ENCODE peak calls at places on chromosomes 7 and 10, in four cellular contexts. H is body of pancreas; T is CD8-positive, alpha-beta T cell; Q is PC-9. U is an unnamed sample. For H3K36me3 and H3K4me1, the result is how much of the 10 kb centered on the place peaks cover.

GRCh38 chr10:618229-618989 is 71.1 kb downstream of the DIP2C start:
- DNase-seq in Q (no peak), H (peak), T (no peak), U (no peak)

GRCh38 chr7:30029696-30030095 is 1.5 kb downstream of the PLEKHA8 start:
- DNase-seq in Q (no peak), T (no peak), H (peak), U (no peak)

GRCh38 chr7:112140600-112140999 is 65.6 kb downstream of the DOCK4 start:
- DNase-seq in Q (no peak), H (no peak), T (no peak), U (no peak)

GRCh38 chr7:6346581-6346980 is 74.2 kb upstream of the CYTH3 start:
- DNase-seq in H (no peak), T (no peak), Q (no peak), U (no peak)

GRCh38 chr10:3874988-3875841 is 90.2 kb upstream of the KLF6 start:
- DNase-seq in Q (no peak), T (peak), H (no peak), U (peak)

GRCh38 chr10:77346031-77346430 is 291.6 kb downstream of the KCNMA1 start:
- DNase-seq in H (no peak), T (no peak), Q (no peak), U (no peak)

GRCh38 chr10:112080284-112080683 is 103.3 kb downstream of the GPAM start:
- DNase-seq in Q (no peak), H (no peak), T (no peak), U (no peak)

GRCh38 chr10:110141747-110142625 is 65.4 kb upstream of the MXI1 start:
- DNase-seq in Q (no peak), H (peak), T (no peak), U (peak)

GRCh38 chr10:122875843-122876492 is 3.4 kb downstream of the FAM24B start:
- DNase-seq in Q (no peak), T (no peak), H (peak), U (no peak)

GRCh38 chr10:78896169-78896931 is 172.4 kb upstream of the ZMIZ1 start:
- DNase-seq in H (no peak), Q (no peak), T (no peak), U (no peak)

GRCh38 chr10:131982185-131982756 is 548 bp upstream of the BNIP3 start:
- DNase-seq in T (no peak), H (no peak), Q (no peak), U (no peak)

GRCh38 chr10:79084012-79084971 is 15.5 kb downstream of the ZMIZ1 start:
- DNase-seq in H (peak), T (no peak), Q (peak), U (peak)

GRCh38 chr10:103295391-103296044 is 18.6 kb downstream of the INA start:
- DNase-seq in H (no peak), T (no peak), Q (peak), U (no peak)

GRCh38 chr7:46933596-46933995 is 648.3 kb downstream of the TNS3 start:
- DNase-seq in H (no peak), T (no peak), Q (peak), U (no peak)

GRCh38 chr7:22364023-22364422 is 7.1 kb upstream of the RAPGEF5 start:
- DNase-seq in Q (no peak), H (no peak), T (no peak), U (no peak)

GRCh38 chr7:99829520-99830160 is 1.8 kb downstream of the CYP3A43 start:
- DNase-seq in T (no peak), Q (peak), H (peak), U (no peak)

GRCh38 chr7:107622429-107622828 is 38.2 kb upstream of the SLC26A4 start:
- DNase-seq in Q (peak), H (no peak), T (no peak), U (no peak)

GRCh38 chr10:22681783-22682183 is 32.6 kb downstream of the PIP4K2A start:
- DNase-seq in T (peak), H (peak), Q (peak), U (no peak)

GRCh38 chr7:8084772-8085171 is 116.2 kb downstream of the GLCCI1 start:
- DNase-seq in T (no peak), H (no peak), Q (no peak), U (no peak)

GRCh38 chr10:100837300-100837699 is 75.5 kb upstream of the SLF2 start:
- DNase-seq in T (no peak), H (no peak), Q (no peak), U (no peak)

GRCh38 chr7:137935849-137936508 is 65.9 kb downstream of the CREB3L2 start:
- DNase-seq in T (no peak), H (no peak), Q (no peak), U (no peak)

GRCh38 chr10:63719174-63719856 is 198.1 kb downstream of the REEP3 start:
- DNase-seq in T (no peak), Q (no peak), H (no peak), U (no peak)

GRCh38 chr10:49359349-49360231 is 36.3 kb downstream of the DRGX start:
- DNase-seq in T (no peak), H (no peak), Q (no peak), U (peak)

GRCh38 chr7:102320181-102320580 is 33.5 kb downstream of the SH2B2 start:
- DNase-seq in T (no peak), Q (no peak), H (no peak), U (no peak)

GRCh38 chr10:127215882-127216281 is 19.5 kb upstream of the INSYN2A start:
- DNase-seq in H (no peak), T (no peak), Q (no peak), U (no peak)

GRCh38 chr10:97778452-97779302 is 6.9 kb upstream of the SFRP5 start:
- DNase-seq in H (peak), Q (no peak), T (no peak), U (no peak)

GRCh38 chr7:87331687-87332256 is 13.7 kb upstream of the CROT start:
- DNase-seq in Q (no peak), T (no peak), H (no peak), U (no peak)

GRCh38 chr10:12348870-12349627 is at the start of gene CAMK1D:
- DNase-seq in Q (peak), T (peak), H (peak), U (peak)

GRCh38 chr10:110033724-110034235 is 26.0 kb downstream of the ADD3 start:
- DNase-seq in H (no peak), Q (no peak), T (no peak), U (no peak)

GRCh38 chr10:62062028-62062427 is 160.5 kb downstream of the ARID5B start:
- DNase-seq in T (no peak), H (no peak), Q (no peak), U (no peak)

GRCh38 chr10:45460235-45460878 is 86.3 kb downstream of the ALOX5 start:
- DNase-seq in T (no peak), Q (no peak), H (no peak), U (no peak)

GRCh38 chr7:111679944-111680343 is 117.7 kb upstream of the IMMP2L start:
- DNase-seq in Q (no peak), T (no peak), H (no peak), U (no peak)

GRCh38 chr7:31651234-31651633 is 35.8 kb upstream of the PPP1R17 start:
- DNase-seq in Q (no peak), T (no peak), H (no peak), U (no peak)

GRCh38 chr10:89837173-89838001 is 136.0 kb downstream of the KIF20B start:
- DNase-seq in H (peak), T (peak), Q (no peak), U (no peak)

GRCh38 chr10:48638739-48639527 is 34.1 kb upstream of the ARHGAP22 start:
- DNase-seq in T (no peak), H (no peak), Q (no peak), U (no peak)

GRCh38 chr10:7686351-7687171 is 16.6 kb upstream of the ITIH2 start:
- DNase-seq in H (no peak), Q (no peak), T (no peak), U (no peak)

GRCh38 chr10:77348711-77349110 is 288.9 kb downstream of the KCNMA1 start:
- DNase-seq in Q (no peak), H (no peak), T (no peak), U (no peak)

DNA sequence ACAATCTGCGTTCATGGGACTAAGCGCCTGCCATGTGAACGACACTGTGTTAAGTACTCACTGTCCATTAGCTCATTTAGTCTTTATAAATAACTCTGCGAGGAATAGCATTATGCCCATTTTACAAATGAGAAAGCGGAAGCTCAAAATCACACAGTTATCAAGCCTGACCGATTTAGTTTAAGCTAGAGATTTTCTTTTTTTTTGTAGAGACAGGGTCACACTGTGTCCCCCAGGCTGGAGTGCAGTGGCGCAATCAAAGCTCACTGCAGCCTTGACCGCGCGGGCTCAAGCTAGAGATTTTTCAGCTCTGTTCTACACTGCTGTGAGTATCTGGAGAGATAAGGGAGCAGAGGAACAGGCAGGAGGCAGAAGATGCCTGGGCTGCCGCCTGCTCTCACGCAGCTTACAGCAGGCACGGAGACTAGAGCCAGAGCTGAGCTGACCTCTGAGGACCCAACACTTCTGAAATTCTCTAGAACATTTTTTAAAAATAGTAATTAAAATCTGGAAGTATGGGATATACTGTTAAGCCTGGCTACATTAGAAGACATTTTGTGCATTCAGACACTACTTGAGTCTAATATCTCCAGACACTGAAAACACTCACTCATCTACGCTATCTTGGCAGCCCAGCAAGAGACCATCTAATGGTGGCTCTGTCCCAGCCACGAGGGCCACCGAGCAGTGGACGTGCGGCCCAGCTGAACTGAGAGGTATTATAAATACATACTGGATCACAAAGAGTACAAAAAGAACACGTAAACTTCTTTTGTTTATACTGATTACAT is 38.7 kb downstream of the GNA12 start:
- DNase-seq in Q (no peak), T (no peak), H (no peak), U (no peak)
- H3K27ac ChIP-seq in Q (peak), T (no peak), H (no peak), U (peak)

DNA sequence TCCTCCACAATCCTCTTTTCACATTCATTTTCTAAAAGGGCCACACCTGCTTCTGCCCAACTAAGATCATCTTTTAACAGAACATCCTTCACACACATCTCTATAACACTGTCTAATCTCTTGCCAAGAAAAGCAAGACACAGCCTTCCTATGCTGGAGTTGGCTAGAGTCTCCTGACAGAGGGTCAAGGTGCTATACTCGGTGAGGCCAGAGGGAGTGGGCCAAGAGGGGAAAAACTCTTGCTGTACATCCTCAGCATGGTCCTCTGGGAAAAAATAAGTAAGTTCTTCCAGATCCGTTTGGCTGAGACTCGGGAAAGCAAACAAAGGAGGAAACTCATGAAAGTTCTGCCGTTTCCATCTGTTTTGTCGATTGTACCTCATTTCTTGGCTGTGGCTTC is 34.0 kb downstream of the VWDE start:
- DNase-seq in Q (no peak), T (no peak), H (no peak), U (peak)
- H3K36me3 ChIP-seq in Q (under half), T (under half), H (under half), U (under half)

GRCh38 chr7:94400643-94401042 is 5.9 kb downstream of the COL1A2 start:
- DNase-seq in Q (no peak), T (no peak), H (no peak), U (no peak)
- H3K4me1 ChIP-seq in Q (under half), T (under half), H (under half), U (under half)

GRCh38 chr10:114403545-114404161 is 649 bp downstream of the AFAP1L2 start:
- DNase-seq in T (no peak), Q (no peak), H (peak), U (peak)

GRCh38 chr10:114401195-114401741 is 3.0 kb downstream of the AFAP1L2 start:
- DNase-seq in Q (no peak), H (peak), T (no peak), U (peak)

GRCh38 chr10:114402233-114402632 is 2.1 kb downstream of the AFAP1L2 start:
- DNase-seq in H (no peak), T (no peak), Q (peak), U (no peak)

GRCh38 chr10:114404171-114405010 is at the start of gene AFAP1L2:
- DNase-seq in H (peak), Q (no peak), T (no peak), U (no peak)

GRCh38 chr10:114402871-114403544 is 1.3 kb downstream of the AFAP1L2 start:
- DNase-seq in Q (peak), T (no peak), H (no peak), U (no peak)
- H3K27ac ChIP-seq in Q (peak), T (no peak), H (peak), U (peak)

U was measured in heart right ventricle.